ENCODE peak calls at places on chromosomes 12 and 14, in nine cellular contexts. X, C, J, Y, R, L, N, V and W are unnamed samples.

GRCh38 chr12:114982760-114983159 is 298.8 kb upstream of the TBX3 start:
- DNase-seq in N (no peak), J (no peak), R (no peak), C (peak), Y (no peak), X (no peak), L (no peak), V (no peak), W (no peak)

GRCh38 chr14:99416909-99417308 is 63.8 kb downstream of the SETD3 start:
- DNase-seq in R (no peak), L (no peak), X (no peak), N (no peak), Y (no peak), V (no peak), C (no peak), J (no peak), W (no peak)

GRCh38 chr12:74349925-74350324 is 187.7 kb upstream of the ATXN7L3B start:
- DNase-seq in L (no peak), R (peak), C (peak), J (no peak), Y (no peak), N (no peak), X (no peak), V (no peak), W (peak)

GRCh38 chr12:76183459-76184186 is 99.1 kb upstream of the NAP1L1 start:
- DNase-seq in V (no peak), X (peak), C (peak), R (peak), L (no peak), J (peak), Y (peak), N (no peak), W (peak)

GRCh38 chr14:61429316-61429715 is 107.9 kb downstream of the PRKCH start:
- DNase-seq in Y (no peak), C (no peak), L (no peak), R (no peak), J (no peak), V (no peak), N (no peak), X (no peak), W (no peak)

GRCh38 chr12:5014269-5014668 is 29.4 kb upstream of the KCNA5 start:
- DNase-seq in N (peak), V (no peak), L (no peak), C (peak), Y (no peak), R (peak), X (no peak), J (no peak), W (peak)

GRCh38 chr14:69820991-69821390 is 23.9 kb upstream of the SLC10A1 start:
- DNase-seq in C (no peak), X (no peak), N (no peak), V (no peak), J (no peak), Y (no peak), L (no peak), R (no peak), W (no peak)

GRCh38 chr14:97634786-97635185 is 837.6 kb downstream of the VRK1 start:
- DNase-seq in L (no peak), V (no peak), Y (peak), R (no peak), N (no peak), X (no peak), J (no peak), C (no peak), W (peak)

GRCh38 chr12:115670869-115671268 is 606.6 kb downstream of the MED13L start:
- DNase-seq in Y (no peak), C (no peak), X (no peak), N (no peak), V (no peak), L (no peak), R (no peak), J (no peak), W (no peak)

GRCh38 chr14:31207287-31207745 is 277 bp downstream of the HECTD1 start:
- DNase-seq in X (no peak), C (no peak), V (no peak), R (no peak), N (no peak), J (no peak), L (no peak), Y (no peak), W (no peak)

GRCh38 chr12:124389537-124390441 is 94.9 kb downstream of the RFLNA start:
- DNase-seq in L (no peak), V (no peak), X (no peak), R (no peak), N (no peak), Y (no peak), C (no peak), J (no peak), W (no peak)

GRCh38 chr12:52390739-52391617 is 5.5 kb upstream of the KRT84 start:
- DNase-seq in Y (peak), L (no peak), J (peak), X (no peak), N (peak), V (no peak), R (peak), C (peak), W (peak)

GRCh38 chr12:107822356-107822755 is 47.9 kb downstream of the ASCL4 start:
- DNase-seq in J (no peak), X (peak), N (peak), Y (no peak), R (no peak), V (no peak), L (no peak), C (no peak), W (no peak)

GRCh38 chr14:22928237-22929103 is 706 bp downstream of the PRMT5 start:
- DNase-seq in L (no peak), N (no peak), Y (peak), J (no peak), R (no peak), V (no peak), C (peak), X (no peak), W (no peak)

GRCh38 chr14:96592591-96593388 is 90.6 kb downstream of the PAPOLA start:
- DNase-seq in V (peak), Y (peak), C (peak), N (no peak), X (no peak), R (peak), L (peak), J (no peak), W (peak)

GRCh38 chr12:76549131-76549530 is 10.4 kb downstream of the OSBPL8 start:
- DNase-seq in V (no peak), Y (no peak), X (no peak), C (no peak), R (no peak), L (no peak), J (no peak), N (no peak), W (no peak)

GRCh38 chr14:65185859-65186258 is 83.5 kb upstream of the MAX start:
- DNase-seq in L (no peak), N (no peak), V (no peak), X (no peak), R (no peak), J (no peak), C (no peak), Y (no peak), W (no peak)

GRCh38 chr14:50001999-50002925 is 109.4 kb downstream of the ARF6 start:
- DNase-seq in L (no peak), C (no peak), R (no peak), V (no peak), X (no peak), N (peak), Y (peak), J (no peak), W (no peak)

GRCh38 chr12:6430124-6430989 is 14.4 kb upstream of the CD27 start:
- DNase-seq in L (peak), J (peak), R (peak), Y (peak), X (peak), V (peak), C (peak), N (peak), W (peak)

GRCh38 chr12:106119301-106119700 is 19.5 kb downstream of the NUAK1 start:
- DNase-seq in X (no peak), L (no peak), R (no peak), J (no peak), N (no peak), V (peak), C (no peak), Y (no peak), W (no peak)

GRCh38 chr12:91817512-91817911 is 328.1 kb downstream of the BTG1 start:
- DNase-seq in L (no peak), R (no peak), J (no peak), Y (no peak), X (no peak), C (peak), V (no peak), N (no peak), W (peak)

GRCh38 chr12:78793491-78793890 is 71.1 kb upstream of the SYT1 start:
- DNase-seq in Y (no peak), N (no peak), C (no peak), J (no peak), L (no peak), V (no peak), X (no peak), R (peak), W (peak)

GRCh38 chr12:77847060-77847541 is 16.4 kb downstream of the NAV3 start:
- DNase-seq in V (no peak), L (no peak), R (peak), C (peak), Y (peak), X (no peak), N (no peak), J (no peak), W (peak)

GRCh38 chr12:72465940-72466630 is 193.9 kb downstream of the TRHDE start:
- DNase-seq in N (no peak), C (no peak), V (no peak), L (no peak), Y (no peak), X (no peak), R (no peak), J (no peak), W (no peak)

GRCh38 chr12:105843989-105844768 is 294.6 kb downstream of the NUAK1 start:
- DNase-seq in C (peak), X (no peak), Y (no peak), J (peak), V (peak), L (no peak), R (peak), N (no peak), W (peak)

GRCh38 chr14:81435578-81436295 is 35.6 kb upstream of the STON2 start:
- DNase-seq in C (peak), Y (no peak), X (peak), V (peak), R (peak), L (peak), J (peak), N (peak), W (peak)

GRCh38 chr14:60651936-60652673 is 2.8 kb upstream of the SIX1 start:
- DNase-seq in V (no peak), L (no peak), R (no peak), X (no peak), C (peak), J (peak), Y (no peak), N (peak), W (no peak)

GRCh38 chr12:88753074-88753473 is 172.8 kb upstream of the KITLG start:
- DNase-seq in L (no peak), V (no peak), J (no peak), Y (no peak), C (peak), N (no peak), X (no peak), R (peak), W (peak)

GRCh38 chr12:18400186-18400585 is 138.9 kb downstream of the PIK3C2G start:
- DNase-seq in L (no peak), R (no peak), J (no peak), C (no peak), X (no peak), V (no peak), N (no peak), Y (no peak), W (peak)

GRCh38 chr14:76763362-76764041 is 2.2 kb downstream of the VASH1 start:
- DNase-seq in X (peak), V (peak), N (peak), J (no peak), C (no peak), L (no peak), Y (no peak), R (no peak), W (no peak)
- H3K4me3 ChIP-seq in X (no peak), V (no peak), N (peak), J (no peak), C (no peak), L (peak), Y (no peak), R (no peak), W (no peak)

DNA sequence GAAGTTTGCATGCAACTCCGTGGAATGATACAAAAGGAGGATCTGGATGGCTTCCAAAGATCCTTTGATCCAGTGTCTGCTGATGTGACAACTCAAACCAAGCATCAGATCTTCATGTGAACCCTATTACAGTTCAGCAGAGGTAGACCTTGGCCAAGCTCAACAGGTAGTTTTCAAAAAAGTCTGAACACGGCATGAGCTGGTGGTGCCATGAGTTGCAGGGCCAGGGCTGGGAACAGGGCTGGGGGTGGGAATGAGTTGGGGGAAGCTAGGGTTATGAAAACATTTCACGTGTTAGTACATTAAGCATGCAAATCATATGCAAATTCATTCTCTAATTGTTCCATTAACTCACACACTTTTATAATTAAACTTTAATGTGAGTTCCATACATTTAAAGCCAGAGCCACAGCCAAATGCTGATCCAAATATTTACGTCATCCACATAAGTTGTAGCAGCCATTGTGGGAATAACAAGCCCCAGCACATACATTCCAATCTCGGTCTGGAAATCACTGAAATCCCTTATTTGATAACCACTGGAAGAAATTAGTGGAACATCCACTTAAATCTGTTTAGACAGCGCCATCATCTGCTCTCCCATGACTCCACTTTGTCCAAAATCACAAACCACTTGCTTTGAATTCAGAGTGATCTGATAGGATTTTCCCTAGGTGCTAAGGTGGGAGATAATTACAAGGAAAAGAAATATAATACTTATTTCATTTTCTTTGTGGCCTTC is 158.5 kb downstream of the APAF1 start:
- DNase-seq in N (peak), L (no peak), J (no peak), C (no peak), R (no peak), X (no peak), V (no peak), Y (no peak), W (peak)
- TF ChIP-seq CTCF in N (no peak), L (no peak), J (no peak), C (no peak), R (no peak), X (no peak), V (no peak), Y (no peak), W (peak)

GRCh38 chr12:127381681-127382080 is 885.3 kb upstream of the TMEM132C start:
- DNase-seq in N (no peak), C (peak), J (no peak), X (no peak), R (no peak), V (no peak), L (no peak), Y (no peak), W (peak)

GRCh38 chr12:127386723-127387122 is 880.2 kb upstream of the TMEM132C start:
- DNase-seq in R (no peak), L (no peak), C (no peak), V (no peak), N (no peak), Y (no peak), X (no peak), J (no peak), W (no peak)

GRCh38 chr12:127383281-127383680 is 883.7 kb upstream of the TMEM132C start:
- DNase-seq in R (no peak), V (no peak), N (no peak), L (no peak), X (no peak), Y (no peak), C (no peak), J (no peak), W (peak)

DNA sequence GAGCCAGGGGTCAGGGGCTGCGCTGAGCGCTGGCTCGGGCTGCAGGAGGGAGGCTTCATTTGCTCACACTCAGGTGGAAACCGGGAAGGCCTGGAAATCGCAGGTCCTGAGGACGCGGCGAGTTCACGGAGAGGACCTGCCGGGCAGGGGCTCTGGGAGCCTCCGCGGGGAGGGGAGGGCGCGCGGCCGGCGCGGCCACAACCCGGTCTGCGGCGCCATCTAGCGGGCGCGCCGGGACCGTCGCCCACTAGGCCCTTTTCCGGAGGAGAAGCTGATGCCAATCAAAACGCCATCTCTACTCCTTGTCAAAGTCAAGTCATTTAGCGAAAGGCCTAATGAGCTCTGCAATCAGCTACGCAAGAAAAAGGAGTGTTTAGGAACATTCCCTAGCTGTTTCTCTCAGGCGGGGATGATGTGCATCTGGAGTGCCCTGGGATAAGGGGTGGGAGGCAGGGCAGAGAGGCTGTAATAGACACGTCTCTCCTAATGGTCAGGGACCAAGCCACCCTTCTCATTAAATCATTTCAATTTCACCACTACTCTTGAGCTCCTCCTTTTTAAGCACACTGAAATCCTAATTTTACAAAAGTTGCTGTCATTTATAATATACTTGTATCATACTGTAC is 885.8 kb upstream of the TMEM132C start:
- DNase-seq in N (peak), C (peak), J (peak), Y (peak), R (peak), V (no peak), X (no peak), L (no peak), W (peak)
- H3K4me3 ChIP-seq in N (peak), C (peak), J (no peak), Y (peak), R (peak), V (no peak), X (no peak), L (peak), W (peak)

DNA sequence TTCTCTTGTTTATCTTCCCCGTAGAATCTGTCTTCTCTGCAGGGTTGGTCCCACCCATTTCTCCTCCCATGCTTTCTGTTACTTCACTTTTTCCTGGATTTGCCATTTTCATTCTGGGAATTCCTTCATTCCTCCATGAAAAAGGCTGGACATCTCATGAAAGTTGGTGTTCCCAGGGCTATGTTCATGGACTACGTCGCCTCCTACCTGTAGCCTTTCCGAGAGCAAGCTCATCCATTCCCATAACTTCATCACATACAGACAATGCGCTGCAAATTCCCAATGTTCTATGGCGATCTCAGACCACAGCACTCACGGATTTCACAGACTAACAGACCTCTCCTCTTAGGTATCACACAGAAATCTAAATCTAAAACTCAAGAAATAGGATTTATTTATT is 217.1 kb downstream of the EXOC5 start:
- DNase-seq in L (no peak), Y (no peak), C (no peak), N (peak), V (no peak), R (no peak), J (no peak), X (no peak), W (no peak)
- TF ChIP-seq CTCF in L (no peak), Y (no peak), C (no peak), N (peak), V (no peak), R (no peak), J (no peak), X (no peak), W (no peak)

GRCh38 chr12:24945039-24945438 is 3.9 kb downstream of the BCAT1 start:
- DNase-seq in C (no peak), V (no peak), R (no peak), L (no peak), J (no peak), Y (no peak), X (no peak), N (no peak), W (no peak)
- H3K4me3 ChIP-seq in C (no peak), V (no peak), R (no peak), L (no peak), J (no peak), Y (no peak), X (no peak), N (no peak), W (no peak)

GRCh38 chr14:82447586-82447985 is 913.9 kb upstream of the SEL1L start:
- DNase-seq in C (peak), N (no peak), L (no peak), J (no peak), R (no peak), X (no peak), V (no peak), Y (no peak), W (no peak)

GRCh38 chr14:82451675-82452074 is 918.0 kb upstream of the SEL1L start:
- DNase-seq in X (no peak), V (no peak), Y (no peak), J (no peak), N (no peak), R (no peak), C (no peak), L (no peak), W (no peak)

GRCh38 chr14:82445810-82446575 is 912.3 kb upstream of the SEL1L start:
- DNase-seq in X (no peak), L (no peak), C (no peak), V (no peak), Y (no peak), R (no peak), J (no peak), N (no peak), W (no peak)

DNA sequence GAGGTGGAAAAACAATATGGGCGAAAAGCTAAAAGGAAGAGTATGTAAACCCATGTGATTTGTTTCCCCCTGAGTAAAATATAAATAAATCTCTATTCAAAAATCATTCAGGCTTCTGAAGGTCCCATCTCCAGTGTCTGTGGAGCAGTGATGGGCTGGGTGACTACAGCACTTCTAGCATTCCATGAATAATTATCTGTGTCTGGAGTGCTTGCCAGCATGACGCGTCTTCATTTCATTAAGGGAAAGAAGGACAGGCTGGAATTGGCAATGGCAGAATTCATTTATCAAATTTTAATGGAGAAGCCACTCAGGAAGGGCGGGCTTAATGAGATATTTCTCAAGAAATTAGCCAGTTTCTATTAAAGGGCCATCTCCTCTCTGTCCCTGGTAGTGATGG is 916.3 kb upstream of the SEL1L start:
- DNase-seq in X (no peak), C (no peak), V (no peak), N (no peak), Y (no peak), L (no peak), R (no peak), J (no peak), W (no peak)
- TF ChIP-seq CTCF in X (no peak), C (no peak), V (no peak), N (no peak), Y (no peak), L (no peak), R (no peak), J (no peak), W (no peak)

DNA sequence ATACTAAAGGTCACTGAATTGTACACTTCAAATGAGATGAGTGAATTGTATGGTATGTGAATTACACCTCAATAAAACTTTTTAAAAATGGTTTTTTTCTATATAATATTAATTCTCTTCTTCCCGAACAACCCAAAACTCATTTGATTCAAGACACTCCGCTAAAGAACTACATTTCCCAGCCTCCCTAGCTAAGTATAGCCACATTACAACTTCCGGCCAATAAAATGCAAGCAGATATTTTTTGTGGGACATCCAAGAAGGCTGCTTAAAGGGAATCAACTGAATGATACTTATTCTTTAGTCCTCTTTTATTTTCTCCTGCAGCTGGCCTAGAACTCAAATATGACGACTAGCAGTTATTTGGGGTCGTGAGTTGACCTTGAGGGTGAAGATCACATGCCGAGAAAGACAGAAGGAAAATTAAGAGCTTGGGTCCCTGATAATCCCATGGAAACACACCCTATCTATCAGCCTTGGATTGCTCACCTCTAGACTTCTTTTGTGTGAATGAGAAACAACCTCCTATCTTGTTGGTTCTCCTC is 187.3 kb downstream of the TTC8 start:
- DNase-seq in L (no peak), V (no peak), X (no peak), C (peak), Y (no peak), N (no peak), J (peak), R (peak), W (no peak)
- H3K4me3 ChIP-seq in L (no peak), V (no peak), X (no peak), C (no peak), Y (no peak), N (no peak), J (no peak), R (peak), W (no peak)